ENCODE peak calls at places on chromosomes 1 and 21, in five cellular contexts. One of them, this sample, is unnamed.

GRCh38 chr1:197356723-197357533 is 88.9 kb downstream of the CRB1 start:
- DNase-seq in uterus: no peak
- DNase-seq in PC-3: peak
- DNase-seq in activated CD4-positive, alpha-beta T cell treated with anti-CD3 and anti-CD28 coated beads, Interleukin-2, amount 10 ng/mL, durations not matched to agents 7 days and 5 days: peak
- DNase-seq in neural progenitor cell: peak
- DNase-seq in this sample: peak

GRCh38 chr1:168835153-168835648 is 106.2 kb upstream of the DPT start:
- DNase-seq in uterus: no peak
- DNase-seq in PC-3: no peak
- DNase-seq in activated CD4-positive, alpha-beta T cell treated with anti-CD3 and anti-CD28 coated beads, Interleukin-2, amount 10 ng/mL, durations not matched to agents 7 days and 5 days: no peak
- DNase-seq in neural progenitor cell: no peak
- DNase-seq in this sample: no peak

GRCh38 chr1:228088586-228089498 is 6.3 kb downstream of the ARF1 start:
- DNase-seq in uterus: peak
- DNase-seq in PC-3: no peak
- DNase-seq in activated CD4-positive, alpha-beta T cell treated with anti-CD3 and anti-CD28 coated beads, Interleukin-2, amount 10 ng/mL, durations not matched to agents 7 days and 5 days: no peak
- DNase-seq in neural progenitor cell: no peak
- DNase-seq in this sample: no peak

GRCh38 chr1:210236840-210237409 is 4.3 kb downstream of the SERTAD4 start:
- DNase-seq in uterus: peak
- DNase-seq in PC-3: no peak
- DNase-seq in activated CD4-positive, alpha-beta T cell treated with anti-CD3 and anti-CD28 coated beads, Interleukin-2, amount 10 ng/mL, durations not matched to agents 7 days and 5 days: no peak
- DNase-seq in neural progenitor cell: peak
- DNase-seq in this sample: no peak

GRCh38 chr1:248696261-248696660 is 6.3 kb downstream of the OR14I1 start:
- DNase-seq in uterus: no peak
- DNase-seq in PC-3: peak
- DNase-seq in activated CD4-positive, alpha-beta T cell treated with anti-CD3 and anti-CD28 coated beads, Interleukin-2, amount 10 ng/mL, durations not matched to agents 7 days and 5 days: no peak
- DNase-seq in neural progenitor cell: no peak
- DNase-seq in this sample: peak

GRCh38 chr21:46052703-46053651 is 44.9 kb upstream of the COL6A2 start:
- DNase-seq in uterus: no peak
- DNase-seq in PC-3: peak
- DNase-seq in activated CD4-positive, alpha-beta T cell treated with anti-CD3 and anti-CD28 coated beads, Interleukin-2, amount 10 ng/mL, durations not matched to agents 7 days and 5 days: no peak
- DNase-seq in neural progenitor cell: no peak
- DNase-seq in this sample: peak

GRCh38 chr21:15224346-15225086 is 159.7 kb upstream of the NRIP1 start:
- DNase-seq in uterus: no peak
- DNase-seq in PC-3: peak
- DNase-seq in activated CD4-positive, alpha-beta T cell treated with anti-CD3 and anti-CD28 coated beads, Interleukin-2, amount 10 ng/mL, durations not matched to agents 7 days and 5 days: no peak
- DNase-seq in neural progenitor cell: no peak
- DNase-seq in this sample: peak

GRCh38 chr1:187691439-187691838 is 862.7 kb downstream of the PLA2G4A start:
- DNase-seq in uterus: no peak
- DNase-seq in PC-3: peak
- DNase-seq in activated CD4-positive, alpha-beta T cell treated with anti-CD3 and anti-CD28 coated beads, Interleukin-2, amount 10 ng/mL, durations not matched to agents 7 days and 5 days: no peak
- DNase-seq in neural progenitor cell: no peak
- DNase-seq in this sample: no peak

GRCh38 chr21:44850208-44850800 is 23.2 kb downstream of the PTTG1IP start:
- DNase-seq in uterus: no peak
- DNase-seq in PC-3: no peak
- DNase-seq in activated CD4-positive, alpha-beta T cell treated with anti-CD3 and anti-CD28 coated beads, Interleukin-2, amount 10 ng/mL, durations not matched to agents 7 days and 5 days: no peak
- DNase-seq in neural progenitor cell: no peak
- DNase-seq in this sample: no peak